ENCODE peak calls at places on chromosomes 12 and 14, in four cellular contexts. S is GM04504; K is stimulated activated CD8-positive, alpha-beta memory T cell treated with anti-CD3 and anti-CD28 coated beads, Interleukin-15, amount 100 ng/mL, for 24 hours; M is EL. W is an unnamed sample.

GRCh38 chr14:45673420-45673819 is 420.4 kb upstream of the MIS18BP1 start:
- DNase-seq in S (no peak), K (no peak), M (no peak), W (no peak)

GRCh38 chr12:27616356-27617150 is 79.7 kb upstream of the REP15 start:
- DNase-seq in S (no peak), K (no peak), M (peak; percentile 29), W (no peak)

GRCh38 chr14:68940614-68941185 is 38.4 kb downstream of the ACTN1 start:
- DNase-seq in S (no peak), K (no peak), M (peak; percentile 54), W (no peak)

GRCh38 chr14:29220077-29220476 is 453.5 kb downstream of the FOXG1 start:
- DNase-seq in S (no peak), K (no peak), M (no peak), W (no peak)

GRCh38 chr14:91349481-91350074 is 68.0 kb downstream of the CCDC88C start:
- DNase-seq in S (no peak), K (no peak), M (no peak), W (no peak)

GRCh38 chr12:65960820-65961691 is 136.8 kb downstream of the HMGA2 start:
- DNase-seq in S (no peak), K (no peak), M (no peak), W (no peak)

GRCh38 chr12:108594-108993 is 42.0 kb downstream of the IQSEC3 start:
- DNase-seq in S (no peak), K (no peak), M (no peak), W (peak; percentile 16)

GRCh38 chr14:78450945-78451344 is 280.8 kb downstream of the NRXN3 start:
- DNase-seq in S (no peak), K (no peak), M (peak; percentile 1), W (no peak)

GRCh38 chr12:11801643-11802042 is 152.2 kb downstream of the ETV6 start:
- DNase-seq in S (no peak), K (no peak), M (no peak), W (peak; percentile 16)

GRCh38 chr12:87820524-87821194 is 208.5 kb downstream of the C12orf50 start:
- DNase-seq in S (no peak), K (no peak), M (peak; percentile 68), W (peak; percentile 97)

GRCh38 chr14:50937325-50937724 is 7.0 kb downstream of the PYGL start:
- DNase-seq in S (no peak), K (no peak), M (peak; percentile 82), W (peak; percentile 71)

GRCh38 chr12:88909510-88909909 is 329.2 kb upstream of the KITLG start:
- DNase-seq in S (no peak), K (no peak), M (no peak), W (no peak)

GRCh38 chr12:72102150-72102549 is 163.5 kb downstream of the TPH2 start:
- DNase-seq in S (no peak), K (no peak), M (no peak), W (no peak)

GRCh38 chr14:77027538-77028383 is 747 bp downstream of the IRF2BPL start:
- DNase-seq in S (no peak), K (peak; percentile 37), M (peak; percentile 73), W (no peak)

W was measured in renal cortical epithelial cell.